ENCODE peak calls at places on chromosome 21, in seven cellular contexts. X is fibroblast of villous mesenchyme, F is IMR-90, O is thyroid gland, N is AG09309, K is endothelial cell, U is ovary. C is an unnamed sample.

GRCh38 chr21:27206368-27206982 is 239.6 kb upstream of the ADAMTS5 start:
- DNase-seq in X (no peak), F (peak), O (no peak), N (no peak), K (no peak), U (no peak), C (peak)

GRCh38 chr21:37986751-37987399 is 70.6 kb upstream of the KCNJ6 start:
- DNase-seq in X (peak), F (no peak), O (no peak), N (no peak), K (no peak), U (no peak), C (no peak)

GRCh38 chr21:26641062-26641461 is 68.0 kb upstream of the CYYR1 start:
- DNase-seq in X (no peak), F (no peak), O (no peak), N (no peak), K (no peak), U (no peak), C (no peak)

GRCh38 chr21:34859976-34860653 is 189.0 kb downstream of the RUNX1 start:
- DNase-seq in X (no peak), F (no peak), O (no peak), N (no peak), K (no peak), U (no peak), C (no peak)

GRCh38 chr21:40902993-40903392 is 56.0 kb upstream of the DSCAM start:
- DNase-seq in X (no peak), F (no peak), O (no peak), N (no peak), K (no peak), U (no peak), C (no peak)

GRCh38 chr21:35873441-35873840 is 186.9 kb downstream of the SETD4 start:
- DNase-seq in X (no peak), F (no peak), O (no peak), N (no peak), K (no peak), U (no peak), C (no peak)

GRCh38 chr21:34820051-34820450 is 151.3 kb downstream of the CLIC6 start:
- DNase-seq in X (no peak), F (no peak), O (no peak), N (no peak), K (no peak), U (no peak), C (no peak)

GRCh38 chr21:41439245-41439644 is 13.2 kb downstream of the MX1 start:
- DNase-seq in X (no peak), F (peak), O (no peak), N (no peak), K (no peak), U (no peak), C (no peak)

GRCh38 chr21:42833439-42833815 is 45.9 kb downstream of the WDR4 start:
- DNase-seq in X (peak), F (peak), O (no peak), N (no peak), K (peak), U (no peak), C (no peak)
- TF ChIP-seq CTCF in X (peak), F (peak), O (peak), N (no peak), K (no peak), U (no peak), C (peak)

GRCh38 chr21:25361097-25361496 is 246.2 kb downstream of the MRPL39 start:
- DNase-seq in X (no peak), F (no peak), O (no peak), N (no peak), K (no peak), U (no peak), C (no peak)

GRCh38 chr21:25361765-25362164 is 245.5 kb downstream of the MRPL39 start:
- DNase-seq in X (no peak), F (no peak), O (no peak), N (no peak), K (no peak), U (no peak), C (no peak)

GRCh38 chr21:25359724-25360123 is 247.6 kb downstream of the MRPL39 start:
- DNase-seq in X (no peak), F (no peak), O (no peak), N (no peak), K (no peak), U (no peak), C (no peak)

GRCh38 chr21:25362375-25363267 is 244.7 kb downstream of the MRPL39 start:
- DNase-seq in X (no peak), F (no peak), O (no peak), N (no peak), K (no peak), U (no peak), C (no peak)

GRCh38 chr21:25360593-25360992 is 246.7 kb downstream of the MRPL39 start:
- DNase-seq in X (no peak), F (no peak), O (no peak), N (no peak), K (no peak), U (no peak), C (no peak)
- TF ChIP-seq CTCF in X (peak), F (peak), O (no peak), N (peak), K (no peak), U (no peak), C (peak)

DNA sequence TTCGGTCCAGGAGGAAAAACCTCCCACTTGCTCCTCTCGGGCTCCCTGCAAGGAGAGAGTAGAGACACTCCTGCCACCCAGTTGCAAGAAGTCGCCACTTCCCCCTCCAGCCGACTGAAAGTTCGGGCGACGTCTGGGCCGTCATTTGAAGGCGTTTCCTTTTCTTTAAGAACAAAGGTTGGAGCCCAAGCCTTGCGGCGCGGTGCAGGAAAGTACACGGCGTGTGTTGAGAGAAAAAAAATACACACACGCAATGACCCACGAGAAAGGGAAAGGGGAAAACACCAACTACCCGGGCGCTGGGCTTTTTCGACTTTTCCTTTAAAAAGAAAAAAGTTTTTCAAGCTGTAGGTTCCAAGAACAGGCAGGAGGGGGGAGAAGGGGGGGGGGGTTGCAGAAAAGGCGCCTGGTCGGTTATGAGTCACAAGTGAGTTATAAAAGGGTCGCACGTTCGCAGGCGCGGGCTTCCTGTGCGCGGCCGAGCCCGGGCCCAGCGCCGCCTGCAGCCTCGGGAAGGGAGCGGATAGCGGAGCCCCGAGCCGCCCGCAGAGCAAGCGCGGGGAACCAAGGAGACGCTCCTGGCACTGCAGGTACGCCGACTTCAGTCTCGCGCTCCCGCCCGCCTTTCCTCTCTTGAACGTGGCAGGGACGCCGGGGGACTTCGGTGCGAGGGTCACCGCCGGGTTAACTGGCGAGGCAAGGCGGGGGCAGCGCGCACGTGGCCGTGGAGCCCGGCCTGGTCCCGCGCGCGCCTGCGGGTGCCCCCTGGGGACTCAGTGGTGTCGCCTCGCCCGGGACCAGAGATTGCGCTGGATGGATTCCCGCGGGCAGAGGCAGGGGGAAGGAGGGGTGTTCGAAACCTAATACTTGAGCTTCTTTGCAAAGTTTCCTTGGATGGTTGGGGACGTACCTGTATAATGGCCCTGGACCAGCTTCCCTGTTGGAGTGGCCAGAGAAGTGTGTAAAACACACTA is 45.3 kb downstream of the MRPL39 start:
- DNase-seq in X (peak), F (peak), O (peak), N (no peak), K (peak), U (peak), C (peak)
- TF ChIP-seq CTCF in X (peak), F (peak), O (peak), N (peak), K (no peak), U (peak), C (peak)

GRCh38 chr21:46424062-46424591 is 34.6 kb upstream of the DIP2A start:
- DNase-seq in X (no peak), F (no peak), O (no peak), N (no peak), K (peak), U (no peak), C (no peak)
- TF ChIP-seq CTCF in X (no peak), F (no peak), O (no peak), N (no peak), K (no peak), U (no peak), C (no peak)

GRCh38 chr21:45225741-45226327 is 61.9 kb downstream of the POFUT2 start:
- DNase-seq in X (no peak), F (no peak), O (no peak), N (no peak), K (no peak), U (no peak), C (no peak)
- TF ChIP-seq CTCF in X (no peak), F (no peak), O (no peak), N (no peak), K (no peak), U (no peak), C (no peak)

DNA sequence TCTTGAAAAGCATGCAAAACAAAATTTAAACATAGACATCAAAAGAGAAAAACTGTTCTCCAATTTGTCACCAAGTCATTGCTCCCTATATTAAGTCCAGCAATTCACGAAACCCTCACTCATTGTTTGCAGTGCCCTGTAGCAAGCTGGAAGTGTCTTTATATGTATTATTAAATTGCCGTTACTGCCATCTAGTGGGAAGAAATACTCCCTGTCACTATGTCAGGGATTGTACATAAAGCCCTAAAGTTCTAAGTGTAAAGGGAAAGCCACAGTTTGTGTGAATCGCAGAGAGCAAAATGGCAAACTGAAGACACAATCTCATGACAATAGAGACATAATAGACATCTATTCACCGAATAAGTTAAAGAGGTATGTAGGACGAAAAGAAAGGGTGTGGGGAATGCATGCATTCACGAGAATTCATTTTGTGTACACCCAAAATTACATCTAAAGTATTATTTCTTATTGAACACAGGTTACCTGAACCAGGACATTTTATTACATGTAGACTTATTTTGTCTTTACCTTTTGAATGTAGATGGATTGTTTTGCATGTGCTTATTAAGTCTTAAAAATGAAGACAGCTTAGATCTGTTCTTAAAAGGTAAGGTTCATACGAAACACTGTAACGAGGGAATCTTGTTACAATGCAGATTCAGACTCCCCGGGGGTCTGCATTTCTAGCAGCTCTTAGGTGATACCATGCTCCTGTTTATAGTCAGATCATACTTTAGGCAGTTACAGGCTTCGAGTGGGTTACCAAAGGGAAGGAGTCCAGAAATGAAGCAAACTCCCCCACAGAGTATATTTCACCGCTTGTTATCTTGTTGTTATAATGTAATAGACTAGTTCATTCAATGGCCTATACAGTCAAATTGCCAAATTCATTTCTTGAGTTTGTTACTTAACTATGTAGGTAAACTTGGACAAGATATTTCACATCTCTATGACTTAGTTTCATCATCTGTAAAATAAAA is 600.8 kb downstream of the USP25 start:
- DNase-seq in X (peak), F (peak), O (peak), N (peak), K (peak), U (no peak), C (peak)
- TF ChIP-seq CTCF in X (peak), F (peak), O (peak), N (peak), K (peak), U (peak), C (peak)